ENCODE peak calls at places on chromosomes 13 and 19, in seven cellular contexts. B, M, N, L, X, P and V are unnamed samples. For H3K27me3, the result is how much of the 10 kb centered on the place peaks cover.

GRCh38 chr19:18571564-18572344 is at the start of gene UBA52:
- DNase-seq in P (peak), N (peak), X (peak), B (peak), M (peak), L (peak), V (peak)

GRCh38 chr13:59279024-59279423 is 884.7 kb downstream of the DIAPH3 start:
- DNase-seq in X (no peak), L (no peak), P (peak), N (no peak), B (no peak), M (no peak), V (no peak)

GRCh38 chr19:48102870-48103751 is 7.5 kb downstream of the PLA2G4C start:
- DNase-seq in N (no peak), M (no peak), B (peak), L (peak), P (peak), X (no peak), V (no peak)

GRCh38 chr13:57557979-57558529 is 73.5 kb upstream of the PCDH17 start:
- DNase-seq in L (no peak), M (no peak), X (no peak), P (peak), B (no peak), N (no peak), V (no peak)

GRCh38 chr13:41137241-41137640 is 4.6 kb upstream of the KBTBD6 start:
- DNase-seq in P (no peak), X (no peak), B (no peak), L (no peak), N (no peak), M (no peak), V (no peak)

GRCh38 chr13:98405690-98406344 is 171.1 kb downstream of the STK24 start:
- DNase-seq in M (no peak), P (no peak), L (no peak), N (no peak), B (no peak), X (no peak), V (no peak)

GRCh38 chr13:91369432-91369831 is 21.9 kb downstream of the MIR17HG start:
- DNase-seq in P (no peak), M (no peak), L (no peak), B (no peak), N (no peak), X (no peak), V (no peak)

GRCh38 chr19:2242092-2242537 is 5.5 kb downstream of the SF3A2 start:
- DNase-seq in M (no peak), L (no peak), B (no peak), X (no peak), N (no peak), P (no peak), V (no peak)

GRCh38 chr13:73090116-73090811 is 31.5 kb downstream of the KLF5 start:
- DNase-seq in B (no peak), M (no peak), L (peak), P (no peak), X (no peak), N (peak), V (no peak)

GRCh38 chr13:114099191-114099590 is 33.2 kb downstream of the RASA3 start:
- DNase-seq in P (peak), X (peak), N (no peak), B (peak), M (peak), L (peak), V (peak)

GRCh38 chr13:96662036-96662435 is 332.2 kb downstream of the OXGR1 start:
- DNase-seq in P (no peak), N (no peak), M (no peak), B (no peak), L (no peak), X (no peak), V (no peak)

GRCh38 chr19:13953021-13953531 is 767 bp downstream of the DCAF15 start:
- DNase-seq in X (no peak), N (no peak), B (peak), P (no peak), M (no peak), L (peak), V (no peak)
- H3K27ac ChIP-seq in X (peak), N (peak), B (no peak), P (no peak), M (peak), L (peak), V (peak)

GRCh38 chr13:76972430-76972829 is 19.5 kb upstream of the CLN5 start:
- DNase-seq in B (no peak), N (no peak), M (no peak), P (peak), L (no peak), X (no peak), V (no peak)
- H3K27me3 ChIP-seq in B (under half), N (under half), M (half or more), P (under half), L (under half), X (under half), V (under half)

DNA sequence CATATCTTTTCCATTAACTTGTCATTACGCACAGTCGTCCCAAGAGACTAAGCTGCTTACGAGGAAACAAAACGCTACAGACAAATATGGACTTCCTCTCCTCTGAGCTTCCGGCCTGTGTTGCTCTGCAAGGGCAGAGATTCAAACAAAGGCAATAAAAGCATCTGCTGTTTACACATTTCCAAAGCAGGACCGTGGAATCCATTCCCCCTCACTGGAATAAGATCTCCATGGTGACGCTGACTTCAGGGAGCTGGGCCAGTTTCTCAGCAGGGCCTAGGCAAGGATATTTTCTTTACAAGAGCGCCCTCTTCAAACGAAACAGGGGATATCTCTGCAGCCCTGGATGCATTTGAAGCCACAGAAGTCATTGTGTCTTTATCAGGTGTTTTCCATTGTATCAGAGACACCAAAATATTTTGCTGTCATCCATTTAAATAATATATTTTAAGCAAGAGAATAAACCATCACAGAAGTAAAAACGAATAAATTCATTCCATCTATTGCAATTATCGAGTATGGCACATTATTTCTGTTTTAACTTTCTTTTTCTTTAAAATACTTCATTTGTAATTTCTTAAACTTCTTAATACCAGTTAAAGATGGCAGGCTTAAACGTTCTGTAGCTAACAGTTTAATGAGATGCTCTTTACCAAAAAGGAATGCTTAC is 177.5 kb downstream of the DCLK1 start:
- DNase-seq in L (peak), M (peak), N (peak), P (peak), B (peak), X (peak), V (peak)
- H3K27ac ChIP-seq in L (no peak), M (peak), N (no peak), P (no peak), B (no peak), X (no peak), V (peak)

DNA sequence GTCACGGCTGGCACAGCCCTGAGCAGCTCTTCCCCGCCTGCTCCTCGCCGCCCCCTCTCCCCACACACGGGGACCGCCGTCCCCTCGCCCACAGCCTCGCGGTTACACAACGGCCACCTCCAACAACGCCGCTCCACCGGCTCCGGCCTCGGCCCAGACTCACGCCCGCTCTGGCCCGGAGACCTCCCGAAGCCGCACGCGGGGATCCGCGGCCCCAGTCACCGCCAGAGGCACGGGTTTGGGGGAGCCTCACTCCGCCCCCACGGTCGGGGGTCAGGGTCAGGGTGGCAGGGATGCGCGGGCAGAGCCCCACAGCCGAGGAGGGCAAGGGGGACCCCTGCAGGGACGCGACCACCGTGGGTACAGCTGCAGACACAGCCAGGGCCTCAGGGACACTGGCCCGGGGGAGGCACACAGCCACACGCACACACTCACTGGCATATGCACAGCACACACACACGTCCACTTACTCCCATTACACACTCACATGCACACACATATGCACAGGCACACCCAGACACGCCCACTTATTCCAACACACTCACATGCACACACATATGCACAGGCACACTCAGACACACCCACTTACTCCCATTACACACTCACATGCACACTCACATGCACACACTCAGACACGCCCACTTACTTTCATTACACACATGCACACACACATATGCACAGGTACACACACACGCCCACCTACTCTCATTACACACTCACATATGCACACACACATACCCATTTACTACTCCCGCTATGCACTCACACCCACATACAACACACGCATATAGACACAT is 1.6 kb downstream of the TTYH1 start:
- DNase-seq in M (no peak), P (no peak), B (peak), L (no peak), X (no peak), N (no peak), V (no peak)
- H3K27me3 ChIP-seq in M (half or more), P (half or more), B (under half), L (under half), X (half or more), N (under half), V (under half)

GRCh38 chr19:38401148-38401547 is 1.7 kb upstream of the FAM98C start:
- DNase-seq in N (no peak), L (no peak), B (no peak), P (no peak), M (no peak), X (no peak), V (no peak)

GRCh38 chr19:38399081-38399480 is 3.8 kb upstream of the FAM98C start:
- DNase-seq in L (no peak), B (peak), M (no peak), N (no peak), P (no peak), X (no peak), V (no peak)

GRCh38 chr19:38399537-38399936 is 3.4 kb upstream of the FAM98C start:
- DNase-seq in P (no peak), B (no peak), N (no peak), M (no peak), L (no peak), X (no peak), V (no peak)

GRCh38 chr19:38402623-38402966 is 298 bp upstream of the FAM98C start:
- DNase-seq in M (no peak), X (no peak), P (no peak), N (no peak), L (no peak), B (no peak), V (no peak)

DNA sequence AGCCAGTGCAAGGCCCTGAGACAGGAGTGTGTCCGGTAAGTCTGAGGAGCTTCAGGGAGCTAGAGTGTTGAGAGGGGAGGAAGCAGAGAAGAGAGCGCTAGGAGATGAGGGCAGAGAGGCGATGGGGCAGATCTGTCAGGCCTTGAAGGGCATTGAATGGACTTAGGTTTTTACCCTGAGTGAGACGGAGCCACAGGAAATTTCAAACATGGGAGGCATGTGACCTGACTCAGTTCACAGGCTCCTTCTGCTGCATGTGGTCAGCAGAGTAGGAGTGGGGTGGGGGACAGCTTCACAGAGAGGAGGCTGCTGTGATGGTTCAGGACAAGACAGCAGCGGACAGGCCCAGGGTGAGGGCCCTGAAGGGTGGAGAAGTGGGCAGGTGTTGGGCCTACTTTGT is 2.5 kb upstream of the FAM98C start:
- DNase-seq in X (no peak), L (no peak), P (no peak), N (no peak), M (no peak), B (peak), V (no peak)
- H3K27ac ChIP-seq in X (no peak), L (no peak), P (no peak), N (no peak), M (no peak), B (no peak), V (no peak)

GRCh38 chr19:41518141-41518540 is 57.8 kb upstream of the CEACAM21 start:
- DNase-seq in N (no peak), X (no peak), M (no peak), L (no peak), P (no peak), B (no peak), V (no peak)
- H3K27me3 ChIP-seq in N (under half), X (half or more), M (half or more), L (under half), P (under half), B (under half), V (half or more)

DNA sequence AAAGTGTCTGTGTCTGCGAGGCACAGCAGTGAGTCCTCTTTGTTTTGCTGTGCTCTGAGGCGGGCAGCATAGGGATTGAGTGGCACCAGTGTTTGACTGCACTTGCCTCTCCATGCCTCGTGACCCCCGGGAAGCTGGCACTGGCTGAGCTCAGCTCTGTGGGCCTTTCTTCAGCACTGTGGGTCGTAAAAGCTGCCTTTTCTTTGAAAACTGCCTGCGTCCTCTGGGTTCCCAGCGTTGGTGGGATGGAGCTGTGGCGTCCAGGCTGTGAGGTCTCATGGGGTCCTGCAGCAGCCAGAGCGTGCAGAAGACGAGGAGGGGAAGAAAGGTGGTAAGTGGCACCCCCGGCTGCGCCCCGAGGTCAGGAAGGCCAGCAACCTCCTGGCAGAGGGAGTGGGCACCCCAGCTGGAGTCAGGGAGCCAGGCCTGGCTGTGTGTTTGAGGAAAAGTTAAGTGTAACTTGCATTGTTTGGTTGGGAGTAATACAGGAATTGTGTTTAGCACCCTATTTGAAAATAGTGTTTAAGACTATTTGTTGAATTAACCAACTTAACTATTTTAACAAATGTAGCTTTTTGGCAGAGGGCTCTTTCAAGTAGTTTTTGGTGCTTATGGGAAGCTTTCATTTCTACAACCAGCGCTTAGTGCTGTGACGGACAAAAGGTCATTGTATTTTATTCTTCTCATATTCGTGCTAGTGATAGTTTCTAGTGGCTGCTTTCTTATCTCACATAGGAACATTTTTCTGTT is 79.3 kb upstream of the TEX29 start:
- DNase-seq in N (no peak), P (no peak), B (no peak), L (no peak), M (no peak), X (no peak), V (peak)
- H3K27ac ChIP-seq in N (no peak), P (no peak), B (no peak), L (no peak), M (no peak), X (no peak), V (peak)

GRCh38 chr19:54355675-54356074 is 9.1 kb downstream of the LAIR1 start:
- DNase-seq in L (no peak), B (no peak), N (no peak), M (no peak), X (no peak), P (no peak), V (no peak)
- H3K27me3 ChIP-seq in L (under half), B (under half), N (under half), M (under half), X (under half), P (under half), V (under half)